ENCODE peak calls at places on chromosomes 5 and 9, in four cellular contexts. I is aorta; X is CD8-positive, alpha-beta T cell; B is hepatocyte. S is an unnamed sample.

GRCh38 chr9:133897675-133898074 is 94.4 kb downstream of the VAV2 start:
- DNase-seq in I (no peak), X (no peak), B (no peak), S (no peak)

GRCh38 chr9:91572044-91572443 is 148.4 kb upstream of the NFIL3 start:
- DNase-seq in I (no peak), X (no peak), B (peak; percentile 28), S (peak; percentile 65)

GRCh38 chr9:114691956-114692295 is 9.9 kb upstream of the TEX48 start:
- DNase-seq in I (no peak), X (no peak), B (no peak), S (no peak)

GRCh38 chr9:99019523-99020331 is 76.0 kb downstream of the COL15A1 start:
- DNase-seq in I (no peak), X (no peak), B (peak; percentile 64), S (peak; percentile 95)

GRCh38 chr5:178404987-178405386 is 172.4 kb upstream of the PHYKPL start:
- DNase-seq in I (peak; percentile 22), X (no peak), B (peak; percentile 3), S (no peak)

GRCh38 chr5:142800776-142801494 is 30.8 kb downstream of the ARHGAP26 start:
- DNase-seq in I (no peak), X (peak; percentile 73), B (no peak), S (no peak)

GRCh38 chr5:138542120-138542955 is 698 bp downstream of the ETF1 start:
- DNase-seq in I (no peak), X (no peak), B (peak; percentile 17), S (no peak)

GRCh38 chr5:59193616-59194319 is 610.9 kb downstream of the RAB3C start:
- DNase-seq in I (no peak), X (no peak), B (peak; percentile 69), S (peak; percentile 94)

GRCh38 chr9:135391759-135392158 is 87.8 kb upstream of the PPP1R26 start:
- DNase-seq in I (no peak), X (no peak), B (no peak), S (no peak)

GRCh38 chr9:135392511-135392910 is 87.1 kb upstream of the PPP1R26 start:
- DNase-seq in I (no peak), X (no peak), B (no peak), S (no peak)

GRCh38 chr9:135394131-135394530 is 85.5 kb upstream of the PPP1R26 start:
- DNase-seq in I (no peak), X (no peak), B (no peak), S (no peak)

GRCh38 chr9:135397142-135397541 is 82.4 kb upstream of the PPP1R26 start:
- DNase-seq in I (no peak), X (no peak), B (no peak), S (no peak)

DNA sequence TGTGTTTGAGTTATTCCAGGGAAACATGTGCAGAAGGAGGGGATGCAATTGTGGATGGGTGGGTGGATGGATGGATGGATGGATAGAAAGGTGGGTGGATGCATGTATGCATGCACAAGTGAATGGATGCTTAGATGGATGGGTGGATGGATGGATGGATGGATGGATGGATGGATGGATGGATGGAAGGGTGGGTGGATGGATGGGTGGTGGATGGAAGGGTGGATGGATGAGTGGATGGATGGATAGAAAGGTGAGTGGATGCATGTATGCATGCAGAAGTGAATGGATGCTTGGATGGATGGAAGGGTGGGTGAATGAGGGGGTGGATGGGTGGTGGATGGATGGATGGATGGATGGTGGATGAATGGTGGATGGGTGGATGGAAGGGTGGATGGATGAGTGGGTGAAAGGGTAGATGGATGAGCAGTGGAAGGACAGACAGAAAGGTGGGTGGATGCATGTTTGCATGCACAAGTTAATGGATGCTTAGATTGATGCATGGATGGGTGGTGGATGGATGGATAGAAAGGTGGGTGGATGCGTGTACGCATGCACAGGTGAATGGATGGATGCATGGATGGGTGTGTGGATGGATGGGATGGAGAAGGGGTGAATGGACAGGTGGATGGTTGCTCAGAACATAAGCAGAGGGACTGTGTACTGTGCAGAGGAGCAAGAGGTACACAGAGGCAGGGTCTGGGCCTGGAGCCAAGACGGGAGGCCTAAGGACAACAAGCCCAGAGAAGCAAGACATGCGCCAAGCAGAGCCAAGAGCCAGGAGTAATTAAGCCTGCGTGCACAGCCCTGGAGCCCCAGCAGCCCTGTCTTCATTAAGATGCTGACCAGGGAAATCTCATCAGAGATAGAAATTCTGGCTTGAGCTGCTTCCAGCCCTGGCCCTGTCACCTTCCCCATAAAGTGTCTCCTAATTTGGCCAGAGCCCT is 84.6 kb upstream of the PPP1R26 start:
- DNase-seq in I (no peak), X (no peak), B (no peak), S (no peak)
- H3K9me3 ChIP-seq in I (peaks cover 6% of the 10 kb centered on the region), X (no peaks in the 10 kb centered on the region), B (no peaks in the 10 kb centered on the region), S (no peaks in the 10 kb centered on the region)

DNA sequence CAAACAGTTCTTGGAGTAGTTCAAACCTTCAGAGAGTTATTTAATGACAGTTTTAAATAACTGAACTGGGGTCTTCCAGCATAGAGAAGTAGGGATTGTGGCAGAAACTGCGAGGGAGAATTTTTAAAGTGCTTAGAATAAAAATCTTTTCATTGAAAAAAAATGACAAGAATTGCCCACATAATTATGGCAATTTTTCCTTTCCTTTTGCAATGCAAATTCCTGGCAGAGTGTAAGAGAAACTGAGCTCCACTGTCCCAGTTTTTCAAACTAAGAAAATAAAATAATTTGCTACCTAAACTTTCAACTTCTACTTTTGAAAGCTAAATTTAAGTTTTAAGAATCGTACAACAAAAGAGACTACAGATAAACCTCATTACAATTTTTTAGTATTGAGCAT is 2.3 kb upstream of the PTGER4 start:
- DNase-seq in I (no peak), X (no peak), B (no peak), S (no peak)
- H3K4me3 ChIP-seq in I (no peak overlapping the region), X (no peak overlapping the region), B (no peak overlapping the region), S (no peak overlapping the region)

GRCh38 chr5:132142459-132142858 is 68.9 kb downstream of the CSF2 start:
- DNase-seq in I (no peak), X (no peak), B (no peak), S (no peak)
- H3K9me3 ChIP-seq in I (no peaks in the 10 kb centered on the region), X (no peaks in the 10 kb centered on the region), B (no peaks in the 10 kb centered on the region), S (no peaks in the 10 kb centered on the region)

GRCh38 chr5:53110156-53110555 is 599 bp upstream of the MOCS2 start:
- DNase-seq in I (no peak), X (peak; percentile 49), B (no peak), S (no peak)

GRCh38 chr5:53112909-53113308 is 3.4 kb upstream of the MOCS2 start:
- DNase-seq in I (no peak), X (no peak), B (no peak), S (no peak)

GRCh38 chr5:53109436-53110127 is at the start of gene MOCS2:
- DNase-seq in I (peak; percentile 94), X (peak; percentile 93), B (peak; percentile 96), S (peak; percentile 95)

GRCh38 chr5:53109041-53109435 is 519 bp downstream of the MOCS2 start:
- DNase-seq in I (no peak), X (no peak), B (peak; percentile 32), S (peak; percentile 14)

GRCh38 chr5:53111139-53111538 is 1.6 kb upstream of the MOCS2 start:
- DNase-seq in I (no peak), X (no peak), B (no peak), S (no peak)
- H3K4me3 ChIP-seq in I (no peak overlapping the region), X (no peak overlapping the region), B (no peak overlapping the region), S (no peak overlapping the region)

DNA sequence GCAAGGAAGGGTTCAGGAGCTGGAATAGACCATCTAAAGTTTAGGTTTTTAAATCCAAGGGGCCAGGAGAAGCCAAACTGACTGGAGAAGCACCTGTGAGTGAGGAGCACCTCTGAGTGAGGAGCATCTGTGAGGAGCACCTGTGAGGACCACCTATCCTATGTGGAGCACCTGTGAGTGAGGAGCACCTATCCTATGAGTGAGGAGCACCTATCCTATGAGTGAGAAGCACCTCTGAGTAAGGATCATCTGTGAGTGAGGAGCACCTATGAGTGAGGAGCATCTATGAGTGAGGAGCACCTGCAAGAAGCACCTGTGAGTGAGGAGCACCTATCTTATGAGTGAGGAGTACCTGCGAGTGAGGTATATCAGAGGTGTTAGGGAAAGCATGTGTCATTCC is 8.0 kb upstream of the OR1Q1 start:
- DNase-seq in I (no peak), X (no peak), B (no peak), S (no peak)
- H3K9me3 ChIP-seq in I (peaks cover 5% of the 10 kb centered on the region), X (no peaks in the 10 kb centered on the region), B (no peaks in the 10 kb centered on the region), S (no peaks in the 10 kb centered on the region)

GRCh38 chr9:34123682-34124081 is 2.8 kb downstream of the DCAF12 start:
- DNase-seq in I (peak; percentile 76), X (no peak), B (no peak), S (no peak)
- H3K4me3 ChIP-seq in I (no peak overlapping the region), X (no peak overlapping the region), B (no peak overlapping the region), S (no peak overlapping the region)

GRCh38 chr5:13276143-13276542 is 668.3 kb downstream of the DNAH5 start:
- DNase-seq in I (no peak), X (no peak), B (no peak), S (no peak)
- H3K9me3 ChIP-seq in I (no peaks in the 10 kb centered on the region), X (no peaks in the 10 kb centered on the region), B (no peaks in the 10 kb centered on the region), S (no peaks in the 10 kb centered on the region)

S was measured in cardiac muscle cell.